ENCODE peak calls at places on chromosomes 16 and 17, in seven cellular contexts. U is lung, V is foreskin fibroblast, J is stomach, F is AG04450, Q is spleen, H is ovary. Z is an unnamed sample.

GRCh38 chr17:68600123-68600880 is 865 bp downstream of the FAM20A start:
- DNase-seq in U (peak; percentile 56), Q (peak; percentile 79), J (peak; percentile 72), H (peak; percentile 74), F (no peak), V (peak; percentile 56), Z (peak; percentile 24)

GRCh38 chr17:48704521-48704920 is 17.8 kb downstream of the PRAC1 start:
- DNase-seq in J (no peak), F (no peak), U (no peak), H (no peak), Q (no peak), V (no peak), Z (no peak)

GRCh38 chr16:9372934-9373890 is 281.8 kb downstream of the HAPSTR1 start:
- DNase-seq in F (no peak), V (no peak), J (no peak), H (no peak), U (no peak), Q (no peak), Z (no peak)

GRCh38 chr16:66007717-66008116 is 358.8 kb upstream of the CDH5 start:
- DNase-seq in F (peak; percentile 63), V (peak; percentile 61), H (no peak), Q (no peak), J (no peak), U (no peak), Z (no peak)

GRCh38 chr17:1179635-1180433 is at the start of gene ABR:
- DNase-seq in H (peak; percentile 84), V (peak; percentile 71), F (no peak), U (no peak), Q (peak; percentile 90), J (peak; percentile 51), Z (peak; percentile 72)

GRCh38 chr16:74499114-74499513 is 77.8 kb upstream of the CLEC18B start:
- DNase-seq in J (no peak), V (no peak), U (no peak), F (no peak), Q (no peak), H (no peak), Z (no peak)

GRCh38 chr16:24150282-24150681 is 105.9 kb upstream of the CACNG3 start:
- DNase-seq in F (no peak), J (no peak), Q (no peak), H (no peak), V (no peak), U (no peak), Z (no peak)

GRCh38 chr16:346587-346986 is 5.9 kb downstream of the AXIN1 start:
- DNase-seq in J (no peak), U (no peak), H (no peak), F (no peak), V (peak; percentile 45), Q (no peak), Z (no peak)

GRCh38 chr16:88502776-88503280 is 49.7 kb downstream of the ZFPM1 start:
- DNase-seq in Q (no peak), V (no peak), U (no peak), F (no peak), J (no peak), H (no peak), Z (no peak)

GRCh38 chr17:83177611-83178532 is 98.5 kb downstream of the METRNL start:
- DNase-seq in Q (peak; percentile 67), V (no peak), H (peak; percentile 35), U (peak; percentile 26), J (no peak), F (no peak), Z (no peak)

GRCh38 chr17:69574257-69575197 is 160.0 kb downstream of the MAP2K6 start:
- DNase-seq in F (peak; percentile 33), V (peak; percentile 50), H (no peak), U (no peak), Q (no peak), J (no peak), Z (no peak)

GRCh38 chr17:76827736-76828135 is 40.5 kb upstream of the MGAT5B start:
- DNase-seq in U (no peak), Q (no peak), F (no peak), V (no peak), H (no peak), J (no peak), Z (no peak)

GRCh38 chr17:40561871-40562611 is 3.2 kb downstream of the CCR7 start:
- DNase-seq in J (peak; percentile 19), V (no peak), U (no peak), Q (peak; percentile 71), H (no peak), F (no peak), Z (no peak)

GRCh38 chr17:40564195-40564882 is 933 bp downstream of the CCR7 start:
- DNase-seq in H (no peak), V (no peak), Q (peak; percentile 75), U (no peak), F (no peak), J (peak; percentile 22), Z (no peak)

GRCh38 chr17:40562841-40563370 is 2.4 kb downstream of the CCR7 start:
- DNase-seq in F (no peak), H (no peak), Q (no peak), U (no peak), V (no peak), J (no peak), Z (no peak)

GRCh38 chr17:40564883-40565744 is at the start of gene CCR7:
- DNase-seq in V (no peak), F (no peak), J (peak; percentile 15), U (no peak), H (no peak), Q (peak; percentile 94), Z (no peak)

GRCh38 chr17:40563371-40564052 is 1.8 kb downstream of the CCR7 start:
- DNase-seq in Q (no peak), V (no peak), U (no peak), H (no peak), J (peak; percentile 20), F (no peak), Z (no peak)
- H3K4me3 ChIP-seq in Q (peak overlapping the region; percentile 47), V (no peak overlapping the region), U (no peak overlapping the region), H (no peak overlapping the region), J (no peak overlapping the region), F (no peak overlapping the region), Z (no peak overlapping the region)

DNA sequence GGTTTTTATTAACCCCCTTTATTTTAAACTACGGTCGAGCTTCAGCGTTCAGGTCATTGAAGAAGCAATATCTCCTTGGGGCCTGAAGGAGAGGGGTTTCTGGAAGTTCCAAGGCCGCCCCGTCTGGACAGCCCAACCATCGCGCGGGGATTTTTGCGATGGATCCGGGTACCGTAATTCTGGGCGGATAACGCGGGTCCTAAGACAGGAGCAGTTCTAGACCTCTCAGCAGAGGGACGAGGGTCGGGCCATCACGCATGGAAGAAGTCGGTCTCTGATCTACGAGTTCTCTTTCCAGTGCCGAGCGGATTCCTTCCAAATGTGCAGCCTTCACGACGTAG is 3.6 kb downstream of the BORCS6 start:
- DNase-seq in H (no peak), J (no peak), U (no peak), Q (no peak), F (no peak), V (no peak), Z (no peak)
- TF ChIP-seq CTCF in H (peak; percentile 79), J (no peak), U (no peak), Q (no peak), F (no peak), V (no peak), Z (no peak)

DNA sequence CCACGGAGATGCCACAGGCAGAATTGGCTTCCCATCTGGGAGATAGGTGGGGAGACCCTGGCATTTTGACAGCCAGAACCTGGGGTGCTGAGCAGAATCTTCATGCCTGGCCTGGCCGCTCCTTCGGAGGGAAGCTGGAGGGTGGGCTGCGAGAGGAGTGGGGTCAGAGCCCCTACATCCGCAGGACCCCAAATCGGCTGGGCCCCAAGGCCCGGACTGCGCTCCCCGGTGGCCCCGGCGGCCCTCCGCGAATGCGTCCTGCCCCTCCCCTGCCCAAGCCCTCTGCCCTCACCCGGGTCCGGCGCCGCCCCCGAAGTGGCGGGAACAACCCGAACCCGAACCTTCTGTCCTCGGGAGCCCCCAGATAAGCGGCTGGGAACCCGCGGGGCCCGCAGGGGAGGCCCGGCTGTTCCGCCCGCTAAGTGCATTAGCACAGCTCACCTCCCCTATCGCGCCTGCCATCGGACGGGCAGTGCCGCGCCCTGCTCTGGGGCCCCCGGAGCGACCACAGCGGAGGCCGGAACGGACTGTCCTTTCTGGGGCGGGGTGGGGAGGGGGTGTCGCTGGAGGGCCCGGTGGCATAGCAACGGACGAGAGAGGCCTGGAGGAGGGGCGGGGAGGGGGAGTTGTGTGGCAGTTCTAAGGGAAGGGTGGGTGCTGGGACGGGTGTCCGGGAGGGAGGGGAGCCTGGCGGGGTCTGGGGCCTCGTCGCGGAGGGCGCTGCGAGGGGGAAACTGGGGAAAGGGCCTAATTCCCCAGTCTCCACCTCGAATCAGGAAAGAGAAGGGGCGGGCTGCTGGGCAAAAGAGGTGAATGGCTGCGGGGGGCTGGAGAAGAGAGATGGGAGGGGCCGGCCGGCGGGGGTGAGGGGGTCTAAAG is 752 bp upstream of the PNMT start:
- DNase-seq in F (no peak), J (peak; percentile 57), Q (peak; percentile 77), U (no peak), V (no peak), H (peak; percentile 56), Z (no peak)
- H3K4me3 ChIP-seq in F (no peak overlapping the region), J (peak overlapping the region; percentile 51), Q (no peak overlapping the region), U (no peak overlapping the region), V (no peak overlapping the region), H (no peak overlapping the region), Z (peak overlapping the region; percentile 46)

GRCh38 chr16:1428511-1428910 is 2.4 kb upstream of the PERCC1 start:
- DNase-seq in Q (peak; percentile 91), J (no peak), F (no peak), V (peak; percentile 42), H (no peak), U (no peak), Z (no peak)
- TF ChIP-seq CTCF in Q (peak; percentile 68), J (peak; percentile 9), F (peak; percentile 32), V (peak; percentile 31), H (no peak), U (no peak), Z (peak; percentile 69)

GRCh38 chr17:50594931-50595330 is 34.4 kb downstream of the CACNA1G start:
- DNase-seq in F (no peak), V (no peak), J (no peak), U (no peak), H (no peak), Q (no peak), Z (peak; percentile 3)
- H3K4me3 ChIP-seq in F (no peak overlapping the region), V (no peak overlapping the region), J (no peak overlapping the region), U (no peak overlapping the region), H (no peak overlapping the region), Q (no peak overlapping the region), Z (no peak overlapping the region)

DNA sequence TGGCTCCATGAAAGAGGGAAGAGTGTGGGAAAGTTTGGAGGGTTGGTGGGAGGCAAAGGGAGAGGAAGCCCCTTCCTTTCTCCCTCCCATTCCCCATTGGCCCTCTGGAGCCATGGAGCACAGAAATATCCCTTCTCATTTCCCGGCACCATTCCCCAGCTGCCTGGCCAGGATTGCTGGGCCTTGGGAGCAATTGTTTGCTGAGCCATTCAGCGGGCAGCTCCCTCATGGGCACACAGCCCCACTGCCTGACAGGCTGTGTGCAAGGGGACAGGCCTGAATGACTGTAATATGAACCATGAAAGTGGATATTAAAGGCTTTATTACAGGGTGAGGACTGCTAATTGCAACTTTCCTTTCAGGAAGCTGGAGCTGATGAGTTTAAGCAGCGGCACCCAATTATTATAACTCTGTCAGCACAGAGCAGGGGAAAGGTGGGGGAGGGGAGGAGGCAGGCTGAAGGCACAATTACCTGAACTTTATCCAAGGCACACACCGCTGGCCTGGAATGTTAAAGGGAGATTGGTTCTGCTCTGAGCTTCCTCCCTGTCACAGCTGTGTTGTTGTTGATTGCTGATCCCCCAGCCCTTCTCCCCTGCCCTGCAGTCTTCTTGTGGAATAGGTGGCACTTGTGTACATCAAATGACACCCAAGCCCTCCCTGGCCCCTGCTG is 159.8 kb upstream of the SDK2 start:
- DNase-seq in H (no peak), U (no peak), Q (no peak), V (no peak), J (no peak), F (no peak), Z (no peak)
- TF ChIP-seq CTCF in H (no peak), U (no peak), Q (no peak), V (no peak), J (no peak), F (no peak), Z (no peak)

GRCh38 chr17:47204722-47205418 is 4.3 kb upstream of the MYL4 start:
- DNase-seq in H (no peak), F (no peak), U (no peak), J (no peak), V (peak; percentile 70), Q (no peak), Z (peak; percentile 50)
- H3K4me3 ChIP-seq in H (no peak overlapping the region), F (no peak overlapping the region), U (no peak overlapping the region), J (no peak overlapping the region), V (no peak overlapping the region), Q (no peak overlapping the region), Z (no peak overlapping the region)

Z was measured in heart right ventricle.